ENCODE peak calls at places on chromosomes 11 and 22, in seven cellular contexts. D is HCT116; U is AG04450; N is choroid plexus epithelial cell; T is HFF-Myc; K is CD8-positive, alpha-beta T cell; Y is brain microvascular endothelial cell. Q is an unnamed sample.

GRCh38 chr11:119380160-119380815 is 1.2 kb downstream of the USP2 start:
- DNase-seq in T (no peak), N (no peak), U (no peak), K (no peak), Y (no peak), D (no peak), Q (no peak)

GRCh38 chr22:18076060-18076497 is 1.7 kb upstream of the PEX26 start:
- DNase-seq in U (peak; percentile 80), Y (peak; percentile 78), K (peak; percentile 42), T (peak; percentile 83), N (peak; percentile 95), D (peak; percentile 75), Q (peak; percentile 97)

GRCh38 chr22:27128461-27129080 is 471.2 kb downstream of the MIAT start:
- DNase-seq in Y (no peak), T (no peak), N (no peak), U (no peak), K (no peak), D (no peak), Q (no peak)

GRCh38 chr11:75907926-75908527 is 93.0 kb downstream of the UVRAG start:
- DNase-seq in D (no peak), T (no peak), K (no peak), Y (no peak), U (no peak), N (no peak), Q (no peak)

GRCh38 chr11:68934321-68934645 is 30.6 kb downstream of the IGHMBP2 start:
- DNase-seq in D (no peak), T (no peak), U (no peak), Y (no peak), N (no peak), K (no peak), Q (no peak)

GRCh38 chr11:2998073-2998850 is 6.1 kb upstream of the NAP1L4 start:
- DNase-seq in U (no peak), K (no peak), T (no peak), Y (no peak), N (no peak), D (no peak), Q (no peak)

GRCh38 chr11:351411-351810 is 17.9 kb upstream of the B4GALNT4 start:
- DNase-seq in D (no peak), N (no peak), K (no peak), Y (no peak), T (no peak), U (no peak), Q (no peak)

GRCh38 chr11:64396079-64396591 is 37.2 kb downstream of the RPS6KA4 start:
- DNase-seq in T (no peak), U (no peak), K (no peak), Y (no peak), N (peak; percentile 62), D (no peak), Q (peak; percentile 26)

GRCh38 chr22:42439821-42440674 is 7.8 kb upstream of the NFAM1 start:
- DNase-seq in Y (peak; percentile 9), N (peak; percentile 50), U (no peak), T (no peak), D (no peak), K (no peak), Q (peak; percentile 42)

GRCh38 chr11:101444164-101444563 is 139.6 kb downstream of the TRPC6 start:
- DNase-seq in U (no peak), Y (no peak), T (no peak), K (no peak), N (no peak), D (no peak), Q (no peak)

GRCh38 chr11:26626346-26626745 is 54.3 kb upstream of the MUC15 start:
- DNase-seq in U (no peak), Y (peak; percentile 2), K (no peak), T (peak; percentile 1), N (peak; percentile 33), D (no peak), Q (peak; percentile 8)

GRCh38 chr22:46043339-46043738 is 66.4 kb upstream of the WNT7B start:
- DNase-seq in D (no peak), N (no peak), T (no peak), Y (no peak), U (no peak), K (no peak), Q (no peak)

GRCh38 chr11:34926101-34926830 is 9.8 kb downstream of the PDHX start:
- DNase-seq in N (peak; percentile 74), K (no peak), Y (peak; percentile 24), T (peak; percentile 37), U (no peak), D (peak; percentile 33), Q (peak; percentile 83)

GRCh38 chr22:20748820-20749428 is 25.0 kb upstream of the SERPIND1 start:
- DNase-seq in Y (no peak), T (no peak), N (peak; percentile 73), K (no peak), D (no peak), U (no peak), Q (no peak)

GRCh38 chr11:113693030-113693429 is 13.1 kb downstream of the TMPRSS5 start:
- DNase-seq in D (no peak), N (no peak), U (no peak), Y (no peak), K (no peak), T (no peak), Q (no peak)

GRCh38 chr11:121544956-121545355 is 92.2 kb upstream of the SORL1-AS1 start:
- DNase-seq in U (no peak), T (no peak), Y (no peak), N (no peak), K (peak; percentile 23), D (no peak), Q (no peak)

GRCh38 chr22:29269731-29270474 is 1.8 kb downstream of the EWSR1 start:
- DNase-seq in U (no peak), K (no peak), T (no peak), N (peak; percentile 40), Y (no peak), D (no peak), Q (peak; percentile 37)

GRCh38 chr11:125918140-125918840 is 14.0 kb downstream of the DDX25 start:
- DNase-seq in N (no peak), T (peak; percentile 82), K (no peak), Y (no peak), U (no peak), D (no peak), Q (no peak)

GRCh38 chr11:17604201-17604912 is 57.3 kb downstream of the OTOG start:
- DNase-seq in T (no peak), U (no peak), N (no peak), K (no peak), D (no peak), Y (no peak), Q (no peak)

GRCh38 chr11:71504526-71504925 is 22.5 kb upstream of the KRTAP5-7 start:
- DNase-seq in U (no peak), K (no peak), T (no peak), Y (no peak), N (no peak), D (no peak), Q (no peak)
- H3K4me3 ChIP-seq in U (no peak overlapping the region), K (no peak overlapping the region), T (no peak overlapping the region), Y (no peak overlapping the region), N (no peak overlapping the region), D (no peak overlapping the region), Q (no peak overlapping the region)

DNA sequence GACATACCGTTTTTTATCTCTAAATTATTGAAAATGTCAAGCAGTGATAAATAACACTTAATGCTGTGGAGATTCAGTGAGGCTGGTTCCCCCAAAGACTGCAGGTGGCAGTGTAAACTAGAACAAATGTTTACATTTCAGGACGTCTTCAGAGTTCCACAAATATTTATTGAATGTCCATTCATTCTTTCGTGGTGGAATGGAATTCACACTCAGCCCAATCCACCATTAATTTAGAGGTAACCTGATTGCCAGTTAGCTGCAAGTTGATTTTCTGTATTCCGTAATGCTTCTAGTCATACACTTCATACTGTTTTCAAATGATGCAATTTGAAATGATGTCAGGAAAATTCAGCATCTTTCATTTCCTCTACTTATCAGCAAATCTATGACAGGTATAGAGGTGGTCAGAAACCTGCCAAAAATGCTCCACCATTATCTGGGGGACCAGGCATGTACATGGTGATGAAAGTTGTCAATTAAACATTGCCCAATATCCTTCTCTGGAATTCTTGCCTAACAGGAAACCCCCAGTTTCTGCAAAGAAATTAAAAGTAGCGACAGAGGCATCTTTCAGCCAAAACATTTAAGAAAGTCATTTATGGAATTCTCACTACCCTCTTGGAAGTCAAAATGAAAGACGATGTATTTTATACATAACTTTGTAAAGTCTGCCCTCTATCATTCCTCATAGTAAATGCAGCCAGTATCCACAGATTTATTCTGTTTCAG is 94.3 kb upstream of the BMAL1 start:
- DNase-seq in Y (peak; percentile 28), D (no peak), N (peak; percentile 75), U (no peak), K (no peak), T (no peak), Q (peak; percentile 81)
- H3K4me3 ChIP-seq in Y (no peak overlapping the region), D (peak overlapping the region; percentile 34), N (peak overlapping the region; percentile 26), U (peak overlapping the region; percentile 42), K (no peak overlapping the region), T (no peak overlapping the region), Q (peak overlapping the region; percentile 71)

DNA sequence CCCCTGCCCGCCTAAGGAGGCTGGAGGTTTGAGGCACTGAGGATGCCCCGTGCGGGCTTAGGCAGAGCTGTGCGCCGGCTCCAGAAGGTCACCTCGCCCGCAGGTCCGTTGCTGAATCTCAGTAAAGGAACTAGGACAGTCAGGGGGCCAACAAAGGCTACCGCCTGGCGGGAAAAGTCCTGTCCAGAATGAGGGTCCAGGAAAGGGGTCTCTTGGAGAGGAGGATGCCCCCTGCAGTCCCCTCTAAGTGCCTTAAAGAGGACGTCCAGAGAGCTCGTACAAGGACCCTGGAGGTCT is 549 bp downstream of the PVALB start:
- DNase-seq in D (no peak), K (no peak), N (no peak), T (no peak), U (no peak), Y (no peak), Q (no peak)
- H3K4me3 ChIP-seq in D (no peak overlapping the region), K (no peak overlapping the region), N (no peak overlapping the region), T (no peak overlapping the region), U (no peak overlapping the region), Y (no peak overlapping the region), Q (no peak overlapping the region)

DNA sequence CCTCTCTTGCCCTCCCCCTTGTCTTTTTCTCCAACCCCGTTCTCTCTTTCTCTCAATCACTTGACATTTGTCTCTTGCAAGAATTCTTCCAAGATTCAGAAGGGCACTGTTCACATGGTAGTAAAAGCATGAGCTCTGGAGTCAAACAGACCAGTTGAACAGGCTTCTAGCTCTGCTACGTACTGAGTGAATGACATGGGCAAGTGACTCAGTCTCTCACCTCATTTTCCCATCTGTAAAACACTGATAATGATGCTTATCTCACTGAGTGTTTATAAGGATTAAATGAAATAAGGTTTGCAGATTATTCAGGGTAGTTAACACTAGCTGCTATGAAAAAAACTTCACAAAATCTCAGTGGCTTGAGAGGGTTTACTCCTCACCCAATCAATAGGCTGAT is 5.9 kb upstream of the IL10RA start:
- DNase-seq in N (no peak), Y (no peak), U (no peak), T (no peak), K (no peak), D (no peak), Q (no peak)
- H3K4me3 ChIP-seq in N (no peak overlapping the region), Y (no peak overlapping the region), U (no peak overlapping the region), T (no peak overlapping the region), K (no peak overlapping the region), D (no peak overlapping the region), Q (no peak overlapping the region)

GRCh38 chr11:130189492-130190210 is 30.1 kb downstream of the ST14 start:
- DNase-seq in N (no peak), T (no peak), U (no peak), Y (no peak), D (no peak), K (no peak), Q (no peak)
- H3K4me3 ChIP-seq in N (no peak overlapping the region), T (no peak overlapping the region), U (no peak overlapping the region), Y (no peak overlapping the region), D (no peak overlapping the region), K (no peak overlapping the region), Q (no peak overlapping the region)

Q was measured in adipocyte.